ENCODE peak calls at places on chromosomes 1 and 21, in five cellular contexts. W is pancreas, I is tibial nerve, A is AG08396, R is H7. C is an unnamed sample.
A peak's percentile ranks its signal among the peaks of the same experiment; 100 is the strongest.

GRCh38 chr1:44777969-44778635 is 2.8 kb downstream of the RPS8 start:
- DNase-seq in W (peak; percentile 25), I (no peak), A (no peak), R (no peak), C (no peak)

GRCh38 chr1:30378023-30378596 is 345.3 kb downstream of the MATN1 start:
- DNase-seq in W (no peak), I (no peak), A (no peak), R (no peak), C (no peak)

GRCh38 chr21:33691945-33692594 is 49.8 kb downstream of the ITSN1 start:
- DNase-seq in W (no peak), I (no peak), A (no peak), R (no peak), C (peak; percentile 82)

GRCh38 chr1:81666586-81666985 is 134.1 kb upstream of the ADGRL2 start:
- DNase-seq in W (no peak), I (no peak), A (no peak), R (no peak), C (no peak)

GRCh38 chr21:44525431-44526095 is 14.4 kb downstream of the KRTAP10-1 start:
- DNase-seq in W (no peak), I (no peak), A (no peak), R (no peak), C (no peak)

GRCh38 chr1:32351859-32352745 is 10.2 kb downstream of the FAM229A start:
- DNase-seq in W (peak; percentile 91), I (peak; percentile 39), A (peak; percentile 57), R (peak; percentile 81), C (peak; percentile 44)

GRCh38 chr1:191498318-191498717 is 659.9 kb upstream of the RGS18 start:
- DNase-seq in W (no peak), I (no peak), A (no peak), R (no peak), C (peak; percentile 27)

GRCh38 chr1:48127735-48128685 is 94.5 kb upstream of the SLC5A9 start:
- DNase-seq in W (no peak), I (no peak), A (no peak), R (no peak), C (no peak)

GRCh38 chr1:214549604-214550338 is 1.6 kb downstream of the PTPN14 start:
- DNase-seq in W (no peak), I (no peak), A (peak; percentile 31), R (no peak), C (peak; percentile 69)

GRCh38 chr1:58159424-58159810 is 387.1 kb downstream of the OMA1 start:
- DNase-seq in W (no peak), I (no peak), A (no peak), R (no peak), C (no peak)

GRCh38 chr1:11500881-11501280 is 21.9 kb downstream of the DISP3 start:
- DNase-seq in W (no peak), I (no peak), A (no peak), R (no peak), C (no peak)

GRCh38 chr1:57270926-57271698 is 152.7 kb downstream of the DAB1 start:
- DNase-seq in W (no peak), I (no peak), A (no peak), R (no peak), C (no peak)

GRCh38 chr1:108814343-108815125 is 42.4 kb downstream of the AKNAD1 start:
- DNase-seq in W (no peak), I (no peak), A (peak; percentile 18), R (no peak), C (peak; percentile 13)

GRCh38 chr1:50183734-50184133 is 75.0 kb downstream of the ELAVL4 start:
- DNase-seq in W (no peak), I (no peak), A (no peak), R (peak; percentile 19), C (no peak)

GRCh38 chr21:43805275-43805800 is 16.0 kb downstream of the RRP1 start:
- DNase-seq in W (no peak), I (no peak), A (no peak), R (peak; percentile 46), C (no peak)

GRCh38 chr1:247966520-247967204 is 1.6 kb downstream of the OR2AK2 start:
- DNase-seq in W (no peak), I (no peak), A (no peak), R (no peak), C (no peak)

GRCh38 chr1:110606784-110607662 is 865 bp upstream of the KCNA2 start:
- DNase-seq in W (no peak), I (no peak), A (no peak), R (peak; percentile 82), C (peak; percentile 9)

GRCh38 chr1:32372149-32372756 is 9.9 kb downstream of the TSSK3 start:
- DNase-seq in W (no peak), I (no peak), A (no peak), R (no peak), C (no peak)

GRCh38 chr1:89826594-89826993 is 5.8 kb downstream of the LRRC8D start:
- DNase-seq in W (no peak), I (no peak), A (no peak), R (no peak), C (no peak)

GRCh38 chr1:177780096-177780700 is 189.7 kb downstream of the SEC16B start:
- DNase-seq in W (no peak), I (peak; percentile 30), A (peak; percentile 33), R (peak; percentile 43), C (peak; percentile 82)

GRCh38 chr1:245183429-245183828 is 28.6 kb downstream of the KIF26B start:
- DNase-seq in W (no peak), I (no peak), A (no peak), R (no peak), C (peak; percentile 38)

GRCh38 chr1:162166934-162167615 is 97.6 kb downstream of the NOS1AP start:
- DNase-seq in W (no peak), I (no peak), A (no peak), R (no peak), C (no peak)

GRCh38 chr1:155005076-155005971 is 2.7 kb downstream of the ZBTB7B start:
- DNase-seq in W (peak; percentile 91), I (peak; percentile 58), A (no peak), R (peak; percentile 55), C (no peak)

GRCh38 chr1:243428617-243429342 is 172.9 kb downstream of the SDCCAG8 start:
- DNase-seq in W (no peak), I (no peak), A (no peak), R (no peak), C (no peak)